ENCODE peak calls at places on chromosomes 7 and 10, in five cellular contexts. Q, G, F, I and U are unnamed samples.
A peak's percentile ranks its signal among the peaks of the same experiment; 100 is the strongest.

GRCh38 chr10:482036-482435 is 207.4 kb downstream of the DIP2C start:
- DNase-seq in G (no peak), Q (no peak), F (no peak), I (no peak), U (no peak)

GRCh38 chr7:69837387-69838068 is 239.3 kb downstream of the AUTS2 start:
- DNase-seq in Q (no peak), F (no peak), I (peak; percentile 42), G (no peak), U (no peak)

GRCh38 chr10:4635394-4635793 is 190.6 kb upstream of the AKR1E2 start:
- DNase-seq in I (no peak), Q (no peak), G (no peak), F (peak; percentile 15), U (no peak)

GRCh38 chr10:68342909-68343516 is 10.3 kb upstream of the PBLD start:
- DNase-seq in F (no peak), I (no peak), G (no peak), Q (no peak), U (no peak)

GRCh38 chr7:131653418-131654248 is 97.2 kb upstream of the PODXL start:
- DNase-seq in G (no peak), I (peak; percentile 57), Q (no peak), F (no peak), U (no peak)

GRCh38 chr7:42493436-42494198 is 256.6 kb upstream of the GLI3 start:
- DNase-seq in I (peak; percentile 91), F (peak; percentile 14), G (peak; percentile 60), Q (no peak), U (peak; percentile 46)

GRCh38 chr10:20202337-20202736 is 386.1 kb downstream of the PLXDC2 start:
- DNase-seq in I (no peak), G (no peak), Q (peak; percentile 84), F (no peak), U (no peak)

GRCh38 chr10:128463991-128464755 is 337.9 kb upstream of the MKI67 start:
- DNase-seq in I (no peak), F (peak; percentile 28), Q (no peak), G (no peak), U (peak; percentile 66)

GRCh38 chr7:71708710-71709109 is 576.8 kb downstream of the GALNT17 start:
- DNase-seq in G (no peak), Q (no peak), F (no peak), I (no peak), U (no peak)

GRCh38 chr7:32357535-32358277 is 132.5 kb downstream of the LSM5 start:
- DNase-seq in I (no peak), Q (no peak), F (no peak), G (no peak), U (no peak)

GRCh38 chr7:127066974-127067373 is 185.8 kb downstream of the GRM8 start:
- DNase-seq in I (no peak), Q (peak; percentile 43), G (no peak), F (no peak), U (no peak)

GRCh38 chr7:100952641-100953040 is 3.3 kb downstream of the MUC3A start:
- DNase-seq in I (no peak), G (no peak), Q (no peak), F (peak; percentile 35), U (no peak)

GRCh38 chr10:123101844-123102243 is 33.9 kb upstream of the HMX3 start:
- DNase-seq in Q (no peak), I (no peak), G (no peak), F (no peak), U (no peak)

GRCh38 chr7:75866497-75867389 is 12.1 kb upstream of the RHBDD2 start:
- DNase-seq in G (peak; percentile 76), Q (peak; percentile 80), I (peak; percentile 79), F (peak; percentile 64), U (peak; percentile 62)

GRCh38 chr10:22539579-22540160 is 174.7 kb downstream of the PIP4K2A start:
- DNase-seq in G (no peak), Q (no peak), I (no peak), F (no peak), U (no peak)

GRCh38 chr10:88104213-88104612 is 240.8 kb downstream of the PTEN start:
- DNase-seq in Q (no peak), F (no peak), G (no peak), I (no peak), U (no peak)